ENCODE peak calls at places on chromosome 3, in four cellular contexts. One of them, this sample, is unnamed.

GRCh38 chr3:106850429-106850828 is 526.8 kb upstream of the CCDC54 start:
- DNase-seq in neural progenitor cell: no peak
- DNase-seq in hepatocyte: no peak
- DNase-seq in MM.1S: no peak
- DNase-seq in this sample: no peak

GRCh38 chr3:99780749-99781148 is 36.9 kb upstream of the CMSS1 start:
- DNase-seq in hepatocyte: no peak
- DNase-seq in neural progenitor cell: no peak
- DNase-seq in MM.1S: no peak
- DNase-seq in this sample: no peak

GRCh38 chr3:172659246-172660002 is 51.4 kb downstream of the NCEH1 start:
- DNase-seq in MM.1S: no peak
- DNase-seq in hepatocyte: no peak
- DNase-seq in neural progenitor cell: no peak
- DNase-seq in this sample: no peak

GRCh38 chr3:98777801-98778220 is 14.7 kb downstream of the ST3GAL6 start:
- DNase-seq in neural progenitor cell: no peak
- DNase-seq in MM.1S: no peak
- DNase-seq in hepatocyte: peak; percentile 27
- DNase-seq in this sample: no peak

GRCh38 chr3:42025388-42026138 is 63.7 kb upstream of the ULK4 start:
- DNase-seq in hepatocyte: peak; percentile 96
- DNase-seq in MM.1S: peak; percentile 76
- DNase-seq in neural progenitor cell: peak; percentile 95
- DNase-seq in this sample: peak; percentile 55

GRCh38 chr3:126469479-126469878 is 6.2 kb downstream of the ZXDC start:
- DNase-seq in hepatocyte: no peak
- DNase-seq in MM.1S: no peak
- DNase-seq in neural progenitor cell: no peak
- DNase-seq in this sample: no peak

GRCh38 chr3:172065967-172066762 is 26.8 kb downstream of the FNDC3B start:
- DNase-seq in MM.1S: no peak
- DNase-seq in neural progenitor cell: no peak
- DNase-seq in hepatocyte: peak; percentile 68
- DNase-seq in this sample: no peak

GRCh38 chr3:150765949-150766720 is 3.2 kb upstream of the SIAH2 start:
- DNase-seq in neural progenitor cell: peak; percentile 54
- DNase-seq in MM.1S: peak; percentile 89
- DNase-seq in hepatocyte: no peak
- DNase-seq in this sample: peak; percentile 56

GRCh38 chr3:99468918-99469317 is 169.5 kb upstream of the COL8A1 start:
- DNase-seq in MM.1S: no peak
- DNase-seq in hepatocyte: no peak
- DNase-seq in neural progenitor cell: no peak
- DNase-seq in this sample: no peak

GRCh38 chr3:174153875-174154274 is 705.3 kb upstream of the NAALADL2 start:
- DNase-seq in hepatocyte: no peak
- DNase-seq in MM.1S: no peak
- DNase-seq in neural progenitor cell: no peak
- DNase-seq in this sample: no peak

GRCh38 chr3:126895178-126896066 is 87.5 kb upstream of the PLXNA1 start:
- DNase-seq in hepatocyte: no peak
- DNase-seq in MM.1S: no peak
- DNase-seq in neural progenitor cell: no peak
- DNase-seq in this sample: no peak

GRCh38 chr3:178699810-178700209 is 163.6 kb downstream of the KCNMB2 start:
- DNase-seq in neural progenitor cell: no peak
- DNase-seq in hepatocyte: no peak
- DNase-seq in MM.1S: no peak
- DNase-seq in this sample: no peak

GRCh38 chr3:121651684-121652083 is 9.0 kb downstream of the HCLS1 start:
- DNase-seq in neural progenitor cell: no peak
- DNase-seq in hepatocyte: no peak
- DNase-seq in MM.1S: no peak
- DNase-seq in this sample: no peak

GRCh38 chr3:190456779-190457178 is 7.1 kb upstream of the TMEM207 start:
- DNase-seq in hepatocyte: no peak
- DNase-seq in MM.1S: no peak
- DNase-seq in neural progenitor cell: no peak
- DNase-seq in this sample: no peak

GRCh38 chr3:168615489-168616020 is 519.8 kb upstream of the GOLIM4 start:
- DNase-seq in hepatocyte: no peak
- DNase-seq in MM.1S: no peak
- DNase-seq in neural progenitor cell: no peak
- DNase-seq in this sample: no peak

GRCh38 chr3:38843898-38844297 is 27.9 kb upstream of the SCN10A start:
- DNase-seq in neural progenitor cell: peak; percentile 62
- DNase-seq in hepatocyte: peak; percentile 52
- DNase-seq in MM.1S: no peak
- DNase-seq in this sample: peak; percentile 10

DNA sequence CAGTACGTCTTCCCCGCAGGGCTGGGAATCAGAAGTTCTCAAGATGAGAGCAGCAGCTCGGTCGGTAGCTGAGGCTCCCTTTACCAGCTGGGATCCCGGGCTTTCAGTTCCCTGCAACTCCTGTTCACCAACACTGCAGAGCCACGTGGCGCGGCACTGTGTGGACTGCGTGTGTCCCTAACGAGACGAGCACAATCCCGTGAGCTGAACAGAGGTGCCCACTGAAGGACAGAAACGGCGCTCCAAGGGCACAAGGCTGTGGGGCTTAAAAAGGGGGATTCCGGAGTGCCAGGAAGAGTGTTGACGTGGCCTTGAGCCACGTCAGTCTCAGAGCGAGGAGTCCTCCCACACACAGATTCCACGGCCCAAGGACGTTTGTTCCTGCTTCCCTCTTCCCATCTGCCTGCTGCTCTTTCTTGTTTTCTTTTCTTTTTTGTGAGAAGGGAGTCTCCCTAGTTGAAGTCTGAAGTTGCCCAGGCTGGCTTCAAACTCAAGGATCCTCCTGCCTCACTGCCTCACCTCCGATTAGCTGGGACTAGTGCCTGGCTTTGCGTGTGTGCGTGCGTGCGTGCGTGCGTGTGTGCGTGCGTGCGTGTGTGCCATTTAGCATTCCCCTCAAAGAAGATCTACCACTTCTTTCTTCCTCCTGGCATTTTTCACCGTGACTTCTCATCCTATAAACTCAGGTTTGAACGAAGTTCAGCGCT is 37.1 kb upstream of the RPL35A start:
- DNase-seq in MM.1S: no peak
- DNase-seq in neural progenitor cell: peak; percentile 63
- DNase-seq in hepatocyte: no peak
- DNase-seq in this sample: no peak
- TF ChIP-seq EZH2phosphoT487 in MM.1S: no peak
- TF ChIP-seq EZH2phosphoT487 in neural progenitor cell: no peak
- TF ChIP-seq EZH2phosphoT487 in hepatocyte: no peak
- TF ChIP-seq EZH2phosphoT487 in this sample: no peak

DNA sequence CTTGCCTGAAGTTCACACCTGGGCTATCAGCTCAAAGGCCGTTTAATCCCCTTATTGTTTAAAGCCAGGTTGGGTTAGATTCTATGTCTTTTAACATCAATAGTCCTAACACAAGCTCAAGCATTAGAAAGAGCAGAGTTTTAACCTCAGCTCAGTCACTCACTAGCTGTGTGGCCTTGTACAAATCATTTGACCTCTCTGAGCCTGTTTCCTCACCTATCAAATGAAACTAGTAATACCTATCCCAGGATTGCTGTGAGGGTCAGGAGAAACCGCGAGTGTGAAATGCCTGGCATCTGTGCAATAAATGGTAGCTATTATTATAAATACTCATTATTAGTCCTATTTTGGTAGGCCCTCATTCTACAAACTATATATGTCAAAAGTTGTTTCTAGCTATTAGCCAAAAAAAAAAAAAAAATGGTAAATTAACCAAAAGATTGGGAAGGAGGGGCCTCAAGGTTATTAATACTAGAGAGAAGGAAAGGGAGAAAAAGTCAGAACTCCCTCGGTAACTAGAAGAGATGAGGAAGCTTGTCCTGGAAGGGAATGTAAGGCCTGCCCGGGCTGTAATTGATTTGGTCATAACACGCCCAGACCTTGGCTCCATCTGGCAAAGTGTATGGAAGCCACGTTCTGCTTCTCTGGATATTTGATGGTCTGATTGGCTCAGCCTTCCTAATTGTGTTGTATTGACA is 510.5 kb upstream of the PROK2 start:
- DNase-seq in hepatocyte: no peak
- DNase-seq in neural progenitor cell: no peak
- DNase-seq in MM.1S: no peak
- DNase-seq in this sample: no peak
- TF ChIP-seq EZH2phosphoT487 in hepatocyte: no peak
- TF ChIP-seq EZH2phosphoT487 in neural progenitor cell: no peak
- TF ChIP-seq EZH2phosphoT487 in MM.1S: no peak
- TF ChIP-seq EZH2phosphoT487 in this sample: no peak

DNA sequence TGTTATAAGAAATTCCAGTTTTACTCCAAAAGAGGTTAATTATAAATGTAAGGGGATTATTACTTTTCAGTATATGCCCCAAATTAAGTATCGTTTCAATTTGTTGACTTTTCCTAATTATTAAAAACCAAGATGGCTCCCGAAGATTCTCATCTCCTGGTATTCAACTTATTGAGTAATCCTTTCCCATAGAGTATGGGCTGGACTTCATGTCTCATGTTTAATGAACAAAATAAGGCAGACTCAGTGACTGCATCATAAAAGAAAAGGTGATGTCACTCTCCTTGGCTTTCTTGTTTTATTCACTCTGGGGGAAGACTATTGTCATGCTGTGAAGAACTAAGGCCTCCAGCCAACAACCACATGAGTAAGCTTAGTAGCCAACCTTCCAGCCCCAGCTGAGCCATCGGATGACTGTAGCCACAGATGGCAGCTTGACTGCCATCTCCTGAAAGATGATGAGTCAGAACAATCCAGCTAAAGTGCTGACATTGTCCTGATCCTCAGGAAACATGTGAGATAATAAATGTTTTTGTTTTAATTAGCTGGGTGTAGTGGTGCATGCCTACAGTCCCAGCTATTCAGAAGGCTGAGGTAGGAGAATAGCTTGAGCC is 17.3 kb downstream of the IGF2BP2 start:
- DNase-seq in hepatocyte: no peak
- DNase-seq in MM.1S: no peak
- DNase-seq in neural progenitor cell: peak; percentile 25
- DNase-seq in this sample: no peak
- TF ChIP-seq EZH2phosphoT487 in hepatocyte: no peak
- TF ChIP-seq EZH2phosphoT487 in MM.1S: no peak
- TF ChIP-seq EZH2phosphoT487 in neural progenitor cell: no peak
- TF ChIP-seq EZH2phosphoT487 in this sample: no peak

GRCh38 chr3:136914739-136915138 is 43.0 kb upstream of the IL20RB start:
- DNase-seq in neural progenitor cell: no peak
- DNase-seq in MM.1S: no peak
- DNase-seq in hepatocyte: no peak
- DNase-seq in this sample: no peak
- TF ChIP-seq EZH2phosphoT487 in neural progenitor cell: no peak
- TF ChIP-seq EZH2phosphoT487 in MM.1S: no peak
- TF ChIP-seq EZH2phosphoT487 in hepatocyte: no peak
- TF ChIP-seq EZH2phosphoT487 in this sample: no peak

GRCh38 chr3:194269610-194270145 is 81.5 kb downstream of the CPN2 start:
- DNase-seq in MM.1S: no peak
- DNase-seq in neural progenitor cell: peak; percentile 66
- DNase-seq in hepatocyte: peak; percentile 37
- DNase-seq in this sample: no peak
- TF ChIP-seq EZH2phosphoT487 in MM.1S: no peak
- TF ChIP-seq EZH2phosphoT487 in neural progenitor cell: no peak
- TF ChIP-seq EZH2phosphoT487 in hepatocyte: no peak
- TF ChIP-seq EZH2phosphoT487 in this sample: no peak

GRCh38 chr3:71074416-71074815 is 509.1 kb downstream of the FOXP1 start:
- DNase-seq in neural progenitor cell: no peak
- DNase-seq in MM.1S: no peak
- DNase-seq in hepatocyte: no peak
- DNase-seq in this sample: no peak
- TF ChIP-seq EZH2phosphoT487 in neural progenitor cell: no peak
- TF ChIP-seq EZH2phosphoT487 in MM.1S: no peak
- TF ChIP-seq EZH2phosphoT487 in hepatocyte: no peak
- TF ChIP-seq EZH2phosphoT487 in this sample: no peak

GRCh38 chr3:66809579-66809958 is 188.5 kb upstream of the KBTBD8 start:
- DNase-seq in neural progenitor cell: no peak
- DNase-seq in MM.1S: no peak
- DNase-seq in hepatocyte: no peak
- DNase-seq in this sample: peak; percentile 6
- TF ChIP-seq EZH2phosphoT487 in neural progenitor cell: no peak
- TF ChIP-seq EZH2phosphoT487 in MM.1S: no peak
- TF ChIP-seq EZH2phosphoT487 in hepatocyte: no peak
- TF ChIP-seq EZH2phosphoT487 in this sample: no peak

DNA sequence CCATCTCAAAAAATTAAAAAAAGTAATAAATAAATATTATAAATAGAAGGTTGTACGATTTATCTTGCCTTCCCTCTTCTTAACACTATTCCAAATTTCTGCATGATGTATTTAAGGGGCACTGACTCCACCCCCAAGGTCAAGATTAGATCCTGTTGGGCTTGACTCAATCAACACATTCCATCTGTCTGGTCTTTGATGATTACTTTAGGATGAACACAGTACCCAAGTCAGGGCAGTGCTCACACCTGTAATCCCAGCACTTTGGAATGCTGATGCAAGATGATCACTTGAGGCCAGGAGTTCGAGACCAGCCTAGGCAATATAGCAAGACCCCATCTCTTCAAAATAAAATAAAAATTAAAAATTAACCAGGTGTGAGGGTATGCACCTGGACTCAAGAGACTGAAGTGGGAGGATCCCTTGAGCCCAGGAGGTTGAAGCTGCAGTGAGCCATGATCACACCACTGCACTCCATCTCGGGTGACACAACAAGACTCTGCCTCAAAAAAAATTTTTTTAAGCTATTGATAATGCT is 14.1 kb upstream of the ATP1B3 start:
- DNase-seq in MM.1S: no peak
- DNase-seq in hepatocyte: no peak
- DNase-seq in neural progenitor cell: no peak
- DNase-seq in this sample: no peak
- TF ChIP-seq EZH2phosphoT487 in MM.1S: no peak
- TF ChIP-seq EZH2phosphoT487 in hepatocyte: no peak
- TF ChIP-seq EZH2phosphoT487 in neural progenitor cell: no peak
- TF ChIP-seq EZH2phosphoT487 in this sample: no peak

GRCh38 chr3:40997711-40998519 is 201.4 kb upstream of the CTNNB1 start:
- DNase-seq in MM.1S: no peak
- DNase-seq in hepatocyte: no peak
- DNase-seq in neural progenitor cell: no peak
- DNase-seq in this sample: no peak

GRCh38 chr3:40996827-40997710 is 202.2 kb upstream of the CTNNB1 start:
- DNase-seq in neural progenitor cell: peak; percentile 21
- DNase-seq in hepatocyte: no peak
- DNase-seq in MM.1S: no peak
- DNase-seq in this sample: no peak

GRCh38 chr3:40994611-40995010 is 204.7 kb upstream of the CTNNB1 start:
- DNase-seq in MM.1S: no peak
- DNase-seq in neural progenitor cell: no peak
- DNase-seq in hepatocyte: no peak
- DNase-seq in this sample: no peak

GRCh38 chr3:40995271-40995670 is 204.0 kb upstream of the CTNNB1 start:
- DNase-seq in hepatocyte: no peak
- DNase-seq in neural progenitor cell: no peak
- DNase-seq in MM.1S: no peak
- DNase-seq in this sample: no peak

DNA sequence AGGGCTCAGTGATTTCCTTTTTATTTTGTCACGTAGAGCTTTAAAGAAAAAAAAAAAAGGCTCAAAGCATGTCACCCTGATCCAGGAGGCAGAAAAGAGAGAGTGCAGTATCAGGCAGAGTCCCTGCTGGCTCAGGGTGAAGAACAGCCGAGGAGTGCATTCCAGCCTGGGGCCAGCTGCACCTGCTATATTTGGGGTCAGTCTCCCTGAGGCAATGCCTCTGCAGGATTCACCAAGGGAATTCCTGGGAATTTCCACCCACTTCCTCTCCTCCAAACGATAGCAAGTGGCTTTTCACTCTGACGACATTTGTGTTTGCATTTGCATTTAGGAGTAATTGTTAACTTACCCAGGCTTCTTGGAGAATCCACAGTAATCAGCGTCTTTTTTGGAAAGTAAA is 202.9 kb upstream of the CTNNB1 start:
- DNase-seq in MM.1S: no peak
- DNase-seq in neural progenitor cell: peak; percentile 43
- DNase-seq in hepatocyte: peak; percentile 23
- DNase-seq in this sample: no peak
- TF ChIP-seq EZH2phosphoT487 in MM.1S: no peak
- TF ChIP-seq EZH2phosphoT487 in neural progenitor cell: no peak
- TF ChIP-seq EZH2phosphoT487 in hepatocyte: no peak
- TF ChIP-seq EZH2phosphoT487 in this sample: no peak

This sample was measured in OCI-LY7.